ENCODE peak calls at places on chromosomes 16 and 17, in nine cellular contexts. X is GM23248, K is hepatocyte, R is SK-N-SH, L is PC-3, D is GM23338, E is MM.1S, M is OCI-LY7, Z is HCT116. C is an unnamed sample. For H4K20me1 and H3K9me2, the result is how much of the 10 kb centered on the place peaks cover.

GRCh38 chr17:66834426-66834918 is 445 bp upstream of the CACNG5 start:
- DNase-seq in R (no peak), M (no peak), X (no peak), K (no peak), L (no peak), Z (no peak), E (no peak), D (peak), C (no peak)

GRCh38 chr17:77394540-77395295 is 253.9 kb downstream of the SEC14L1 start:
- DNase-seq in R (no peak), Z (peak), X (no peak), L (peak), K (peak), D (peak), M (no peak), E (no peak), C (peak)

GRCh38 chr17:49941427-49941826 is 27.6 kb upstream of the DLX4 start:
- DNase-seq in X (no peak), L (no peak), E (no peak), Z (no peak), M (no peak), D (no peak), K (no peak), R (no peak), C (no peak)

GRCh38 chr16:1793578-1794220 is at the start of gene IGFALS:
- DNase-seq in Z (no peak), M (no peak), E (no peak), K (peak), X (no peak), L (no peak), D (no peak), R (no peak), C (no peak)

GRCh38 chr16:21645261-21645721 is 7.1 kb downstream of the IGSF6 start:
- DNase-seq in Z (no peak), D (no peak), K (no peak), L (no peak), R (no peak), M (peak), X (peak), E (peak), C (no peak)

GRCh38 chr16:75922250-75922649 is 196.0 kb upstream of the CPHXL start:
- DNase-seq in L (no peak), D (no peak), Z (no peak), X (no peak), K (no peak), M (no peak), R (no peak), E (no peak), C (no peak)

GRCh38 chr17:43779145-43780125 is 658 bp upstream of the DUSP3 start:
- DNase-seq in Z (peak), X (no peak), R (no peak), K (no peak), M (no peak), E (no peak), L (no peak), D (peak), C (no peak)

GRCh38 chr17:681738-682137 is 32.9 kb downstream of the VPS53 start:
- DNase-seq in M (no peak), X (peak), L (no peak), K (no peak), E (no peak), R (no peak), Z (no peak), D (no peak), C (no peak)

GRCh38 chr16:19645557-19645981 is 72.5 kb downstream of the KNOP1 start:
- DNase-seq in Z (no peak), R (no peak), X (no peak), E (no peak), D (no peak), L (no peak), M (no peak), K (peak), C (no peak)

GRCh38 chr17:57714660-57715059 is 30.4 kb downstream of the CCDC182 start:
- DNase-seq in E (no peak), D (no peak), R (peak), X (no peak), K (no peak), L (no peak), M (no peak), Z (no peak), C (no peak)

GRCh38 chr17:82959990-82960418 is 119.4 kb upstream of the METRNL start:
- DNase-seq in D (no peak), K (no peak), M (no peak), R (no peak), X (no peak), Z (no peak), E (no peak), L (no peak), C (no peak)

GRCh38 chr16:84861671-84862070 is 41.9 kb downstream of the CRISPLD2 start:
- DNase-seq in Z (no peak), D (no peak), E (no peak), L (no peak), K (no peak), X (no peak), R (no peak), M (no peak), C (no peak)

GRCh38 chr16:84863485-84863814 is 43.7 kb downstream of the CRISPLD2 start:
- DNase-seq in D (no peak), L (no peak), E (no peak), K (no peak), Z (no peak), R (no peak), X (no peak), M (no peak), C (no peak)

GRCh38 chr16:84862804-84863484 is 43.2 kb downstream of the CRISPLD2 start:
- DNase-seq in K (no peak), E (no peak), Z (no peak), M (no peak), L (no peak), R (no peak), X (no peak), D (no peak), C (no peak)

GRCh38 chr16:84867696-84868095 is 47.9 kb downstream of the CRISPLD2 start:
- DNase-seq in Z (no peak), X (no peak), E (no peak), M (no peak), K (no peak), D (no peak), R (no peak), L (no peak), C (no peak)

GRCh38 chr16:84864266-84864955 is 44.6 kb downstream of the CRISPLD2 start:
- DNase-seq in R (no peak), Z (no peak), M (peak), L (no peak), D (no peak), K (no peak), X (no peak), E (no peak), C (no peak)
- H3K4me2 ChIP-seq in R (no peak), Z (no peak), M (peak), L (no peak), D (no peak), K (no peak), X (no peak), E (no peak), C (no peak)

DNA sequence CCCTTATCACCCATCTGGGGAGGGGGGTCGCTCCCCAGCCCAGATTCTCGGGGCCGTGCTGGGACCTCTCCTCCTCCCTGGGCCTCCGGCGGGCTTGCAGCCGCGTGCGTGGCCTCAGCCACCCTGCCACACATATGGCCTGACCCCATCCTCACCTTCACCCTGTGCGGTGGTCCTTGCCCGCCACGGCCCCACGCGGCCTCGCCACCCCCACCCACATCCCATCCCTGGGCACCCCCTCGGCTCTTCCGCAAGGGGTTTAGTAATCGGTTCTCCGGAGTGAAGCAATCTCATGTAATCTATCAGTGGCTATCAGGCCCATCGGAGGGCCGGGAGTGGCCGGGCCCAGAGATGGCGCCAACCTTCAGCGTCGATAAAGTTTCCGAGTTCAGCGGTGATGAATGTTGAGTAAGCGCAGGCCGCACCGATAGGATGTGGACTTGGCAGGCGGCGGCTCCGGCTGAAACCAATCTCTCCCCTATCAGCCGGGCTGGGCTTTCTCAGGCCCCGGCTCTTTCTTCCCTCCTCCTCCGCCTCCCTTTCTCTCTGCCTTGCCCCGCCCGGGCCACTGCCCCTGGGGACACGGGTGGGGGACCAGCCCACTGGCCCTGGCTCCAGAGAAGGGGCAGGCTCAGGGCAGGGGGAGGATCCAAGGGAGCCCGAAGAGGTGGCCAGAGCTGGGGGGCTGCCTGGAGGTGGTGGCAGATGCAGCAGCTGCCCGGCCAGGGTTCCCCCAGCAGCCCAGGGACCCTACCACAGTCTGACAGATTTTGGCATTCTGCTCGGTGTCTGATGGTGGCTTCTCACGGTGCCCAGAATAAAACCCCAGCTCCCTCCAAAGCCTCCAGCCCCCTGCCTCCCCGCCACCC is 20.8 kb downstream of the ZFPM1 start:
- DNase-seq in D (no peak), L (no peak), R (no peak), Z (no peak), E (no peak), M (no peak), K (no peak), X (no peak), C (no peak)
- H4K20me1 ChIP-seq in D (under half), L (under half), R (half or more), Z (under half), E (under half), M (under half), K (half or more), X (under half), C (under half)

DNA sequence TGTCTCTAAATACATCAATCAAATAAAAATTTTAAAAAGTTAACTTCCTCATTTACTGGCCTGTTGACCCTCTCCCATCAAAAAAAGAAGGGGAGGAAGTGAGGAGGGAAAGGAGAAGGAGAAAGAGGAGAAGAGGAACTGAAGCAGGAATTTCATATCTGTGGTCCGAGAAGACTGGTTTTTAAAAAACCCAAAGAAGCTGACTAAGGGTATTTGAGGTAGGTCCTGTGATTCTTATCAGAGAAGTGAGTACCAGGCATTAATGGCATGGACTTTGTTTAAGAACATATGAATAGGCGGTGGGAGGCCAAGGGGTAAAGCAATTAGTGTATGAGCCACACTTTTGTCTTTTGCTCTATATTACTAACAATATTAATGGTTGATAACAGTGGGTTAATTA is 2.0 kb downstream of the SLC46A1 start:
- DNase-seq in X (no peak), Z (no peak), R (no peak), L (no peak), D (no peak), K (no peak), M (no peak), E (no peak), C (peak)
- H3K9me2 ChIP-seq in X (under half), Z (under half), R (under half), L (under half), D (under half), K (under half), M (under half), E (under half), C (under half)

GRCh38 chr16:81744385-81744784 is 34.7 kb upstream of the PLCG2 start:
- DNase-seq in M (no peak), R (no peak), E (no peak), X (no peak), D (no peak), Z (no peak), L (no peak), K (no peak), C (no peak)

GRCh38 chr16:81739503-81739902 is 39.6 kb upstream of the PLCG2 start:
- DNase-seq in E (no peak), X (no peak), M (peak), Z (no peak), L (no peak), D (no peak), R (no peak), K (no peak), C (no peak)

GRCh38 chr16:81738831-81739496 is 40.1 kb upstream of the PLCG2 start:
- DNase-seq in K (no peak), L (no peak), M (peak), Z (no peak), R (no peak), D (no peak), X (no peak), E (no peak), C (no peak)

GRCh38 chr16:81737885-81738536 is 41.1 kb upstream of the PLCG2 start:
- DNase-seq in E (peak), D (peak), R (peak), M (peak), K (peak), L (peak), Z (peak), X (peak), C (peak)

DNA sequence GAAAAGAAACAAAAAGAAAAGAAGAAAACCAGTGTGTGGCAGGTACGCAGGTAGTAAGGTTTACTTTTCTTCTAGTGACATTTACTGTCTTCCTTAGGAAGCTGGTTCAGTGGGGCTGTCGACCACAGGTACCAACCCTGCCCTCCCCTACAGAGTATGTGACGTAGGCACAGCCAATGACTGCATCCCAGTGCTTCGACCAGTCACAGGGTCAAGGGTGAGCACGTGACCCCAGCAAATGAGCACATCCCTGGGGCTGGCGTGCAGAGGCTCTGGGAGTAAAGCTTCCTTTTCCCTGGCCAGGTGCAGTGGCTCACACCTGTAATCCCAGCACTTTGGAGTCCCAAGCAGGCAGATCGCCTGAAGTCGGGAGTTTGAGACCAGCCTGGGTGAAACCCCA is 38.9 kb upstream of the PLCG2 start:
- DNase-seq in R (no peak), K (no peak), E (peak), L (no peak), X (no peak), Z (no peak), D (peak), M (peak), C (no peak)
- H3K4me2 ChIP-seq in R (no peak), K (no peak), E (peak), L (no peak), X (no peak), Z (no peak), D (no peak), M (peak), C (no peak)

GRCh38 chr17:74176546-74177001 is 26.9 kb upstream of the RPL38 start:
- DNase-seq in R (peak), L (peak), D (peak), X (peak), E (peak), Z (peak), M (peak), K (peak), C (peak)

GRCh38 chr17:74179576-74179975 is 23.9 kb upstream of the RPL38 start:
- DNase-seq in L (no peak), Z (no peak), X (no peak), K (no peak), R (no peak), E (no peak), M (no peak), D (no peak), C (no peak)

GRCh38 chr17:74181341-74181740 is 22.1 kb upstream of the RPL38 start:
- DNase-seq in X (no peak), L (no peak), K (no peak), M (no peak), Z (no peak), R (no peak), D (no peak), E (no peak), C (no peak)

GRCh38 chr17:74180336-74180735 is 23.1 kb upstream of the RPL38 start:
- DNase-seq in D (no peak), R (no peak), E (no peak), Z (no peak), K (no peak), M (no peak), L (no peak), X (no peak), C (no peak)

DNA sequence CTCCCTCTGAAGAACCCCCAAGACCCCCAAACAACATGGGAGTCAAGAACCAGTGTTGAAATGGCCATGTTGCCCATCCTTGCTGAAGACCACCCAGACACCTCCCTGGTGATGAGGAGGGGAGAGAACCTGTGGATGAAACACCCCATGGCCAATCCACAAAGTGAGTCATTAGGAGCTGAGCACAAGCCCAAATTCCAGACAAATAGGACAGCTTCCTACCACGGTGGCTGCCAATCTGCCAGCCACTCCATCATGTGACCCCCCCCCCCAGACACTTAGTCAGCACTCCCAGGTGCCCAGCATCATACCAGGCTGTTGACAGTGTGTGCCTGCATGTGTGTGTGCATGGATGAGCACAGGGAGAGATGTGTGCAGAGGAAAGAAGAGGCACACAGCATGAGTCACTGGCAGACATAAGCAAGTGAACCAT is 26.4 kb upstream of the RPL38 start:
- DNase-seq in D (no peak), M (no peak), L (peak), E (no peak), R (no peak), X (peak), K (no peak), Z (no peak), C (no peak)
- H4K20me1 ChIP-seq in D (under half), M (under half), L (under half), E (under half), R (under half), X (under half), K (under half), Z (under half), C (under half)

DNA sequence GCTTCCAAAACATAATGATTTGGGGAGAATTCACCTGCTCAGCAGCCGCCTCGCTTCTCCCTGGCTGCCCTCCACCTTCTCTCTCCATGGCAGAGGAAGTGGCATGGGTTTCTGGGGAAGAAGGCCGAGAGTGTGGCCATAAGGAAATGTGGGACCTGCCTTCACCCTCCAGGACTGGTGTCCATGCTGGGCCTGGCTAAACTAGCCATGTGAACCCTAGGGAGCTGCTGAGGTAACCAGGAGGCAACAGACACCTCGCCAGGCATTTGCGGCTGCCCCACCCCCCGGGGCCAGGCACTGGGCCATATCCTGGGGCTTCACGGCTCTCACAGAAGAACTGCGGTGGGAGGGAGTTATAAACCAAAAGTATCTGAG is 9.9 kb upstream of the CMTM4 start:
- DNase-seq in Z (no peak), K (no peak), L (no peak), R (no peak), D (no peak), E (no peak), X (no peak), M (no peak), C (no peak)
- H3K9me2 ChIP-seq in Z (under half), K (under half), L (under half), R (under half), D (under half), E (under half), X (under half), M (under half), C (under half)

C was measured in PC-9.